ENCODE peak calls at places on chromosome 19, in eight cellular contexts. U, R, X, Z, J, Q, W and T are unnamed samples.

GRCh38 chr19:35142531-35143230 is 374 bp upstream of the FXYD7 start:
- DNase-seq in U (no peak), R (peak; percentile 66), X (no peak), Z (peak; percentile 64), J (no peak), Q (no peak), W (no peak), T (no peak)

GRCh38 chr19:51294211-51294976 is 17.1 kb upstream of the IGLON5 start:
- DNase-seq in U (no peak), R (no peak), X (no peak), Z (no peak), J (no peak), Q (no peak), W (no peak), T (no peak)

GRCh38 chr19:2547033-2547680 is 71.2 kb downstream of the GADD45B start:
- DNase-seq in U (no peak), R (no peak), X (no peak), Z (no peak), J (no peak), Q (no peak), W (no peak), T (no peak)

GRCh38 chr19:2727640-2727944 is 6.4 kb upstream of the DIRAS1 start:
- DNase-seq in U (peak; percentile 10), R (no peak), X (no peak), Z (no peak), J (no peak), Q (no peak), W (no peak), T (no peak)

GRCh38 chr19:32186542-32187330 is 158.7 kb upstream of the ZNF507 start:
- DNase-seq in U (no peak), R (no peak), X (no peak), Z (no peak), J (no peak), Q (no peak), W (no peak), T (no peak)

GRCh38 chr19:17340302-17340870 is 3.0 kb downstream of the GTPBP3 start:
- DNase-seq in U (no peak), R (no peak), X (no peak), Z (peak; percentile 52), J (no peak), Q (no peak), W (no peak), T (no peak)

GRCh38 chr19:17078920-17079709 is 3.5 kb downstream of the MYO9B start:
- DNase-seq in U (no peak), R (no peak), X (no peak), Z (no peak), J (no peak), Q (no peak), W (no peak), T (no peak)

GRCh38 chr19:32902448-32902847 is 32.9 kb upstream of the SLC7A9 start:
- DNase-seq in U (no peak), R (no peak), X (no peak), Z (no peak), J (no peak), Q (no peak), W (no peak), T (no peak)

GRCh38 chr19:2154587-2155075 is 3.3 kb upstream of the AP3D1 start:
- DNase-seq in U (peak; percentile 48), R (no peak), X (no peak), Z (no peak), J (no peak), Q (no peak), W (no peak), T (no peak)

GRCh38 chr19:47699360-47699917 is 13.8 kb upstream of the EHD2 start:
- DNase-seq in U (no peak), R (peak; percentile 67), X (no peak), Z (peak; percentile 59), J (no peak), Q (peak; percentile 3), W (no peak), T (no peak)

GRCh38 chr19:44776402-44777096 is 1.1 kb upstream of the CBLC start:
- DNase-seq in U (no peak), R (no peak), X (no peak), Z (peak; percentile 89), J (no peak), Q (no peak), W (no peak), T (no peak)